ENCODE peak calls at places on chromosomes 1 and 21, in four cellular contexts. W is activated CD8-positive, alpha-beta T cell treated with anti-CD3 and anti-CD28 coated beads for 36 hours; G is OCI-LY7; U is cardiac fibroblast. T is an unnamed sample.

GRCh38 chr1:70992521-70992920 is 55.1 kb downstream of the PTGER3 start:
- DNase-seq in W (no peak), G (peak; percentile 87), U (no peak), T (no peak)

GRCh38 chr1:162175393-162175792 is 105.9 kb downstream of the NOS1AP start:
- DNase-seq in W (no peak), G (no peak), U (no peak), T (no peak)

GRCh38 chr1:239987103-239987745 is 104.5 kb upstream of the FMN2 start:
- DNase-seq in W (peak; percentile 63), G (peak; percentile 35), U (peak; percentile 73), T (no peak)

GRCh38 chr1:107496002-107496401 is 355.2 kb downstream of the NTNG1 start:
- DNase-seq in W (no peak), G (no peak), U (no peak), T (no peak)

GRCh38 chr1:17887646-17888395 is 132.7 kb downstream of the ACTL8 start:
- DNase-seq in W (no peak), G (no peak), U (no peak), T (peak; percentile 34)

GRCh38 chr1:77347646-77348045 is 65.8 kb downstream of the AK5 start:
- DNase-seq in W (peak; percentile 42), G (no peak), U (peak; percentile 98), T (no peak)

GRCh38 chr1:62800825-62801306 is 16.9 kb downstream of the ATG4C start:
- DNase-seq in W (no peak), G (peak; percentile 90), U (no peak), T (no peak)

GRCh38 chr1:197632651-197633050 is 142.6 kb downstream of the DENND1B start:
- DNase-seq in W (no peak), G (peak; percentile 56), U (no peak), T (no peak)

GRCh38 chr21:39033878-39034589 is 149.2 kb downstream of the PSMG1 start:
- DNase-seq in W (peak; percentile 13), G (no peak), U (peak; percentile 53), T (no peak)

GRCh38 chr1:59568158-59568935 is 246.4 kb upstream of the HOOK1 start:
- DNase-seq in W (no peak), G (no peak), U (peak; percentile 22), T (no peak)

GRCh38 chr1:226355679-226356583 is 47.0 kb upstream of the LIN9 start:
- DNase-seq in W (no peak), G (peak; percentile 96), U (no peak), T (no peak)

GRCh38 chr1:228015276-228016180 is 8.7 kb downstream of the WNT3A start:
- DNase-seq in W (no peak), G (no peak), U (peak; percentile 74), T (no peak)

GRCh38 chr1:11178021-11179015 is 10.8 kb upstream of the ANGPTL7 start:
- DNase-seq in W (no peak), G (no peak), U (no peak), T (no peak)

GRCh38 chr1:43521078-43521477 is 9.6 kb upstream of the PTPRF start:
- DNase-seq in W (no peak), G (no peak), U (no peak), T (no peak)

GRCh38 chr1:1954831-1955441 is 35.9 kb upstream of the TMEM52 start:
- DNase-seq in W (peak; percentile 20), G (no peak), U (no peak), T (no peak)

GRCh38 chr1:53637726-53638640 is 101.0 kb downstream of the GLIS1 start:
- DNase-seq in W (no peak), G (no peak), U (no peak), T (peak; percentile 26)

GRCh38 chr21:43657355-43658093 is 1.8 kb downstream of the HSF2BP start:
- DNase-seq in W (peak; percentile 10), G (no peak), U (no peak), T (no peak)

GRCh38 chr1:185446131-185446530 is 129.1 kb upstream of the IVNS1ABP start:
- DNase-seq in W (no peak), G (no peak), U (no peak), T (no peak)

GRCh38 chr1:213622365-213623087 is 365.2 kb upstream of the PROX1 start:
- DNase-seq in W (peak; percentile 40), G (no peak), U (no peak), T (no peak)

GRCh38 chr1:112359961-112360767 is 35.9 kb upstream of the CTTNBP2NL start:
- DNase-seq in W (no peak), G (no peak), U (peak; percentile 89), T (no peak)

GRCh38 chr1:196152086-196152485 is 456.2 kb downstream of the KCNT2 start:
- DNase-seq in W (no peak), G (no peak), U (no peak), T (no peak)

GRCh38 chr1:12595839-12596821 is 21.9 kb downstream of the DHRS3 start:
- DNase-seq in W (peak; percentile 70), G (no peak), U (peak; percentile 97), T (peak; percentile 84)

GRCh38 chr21:34567574-34567973 is 47.3 kb downstream of the RCAN1 start:
- DNase-seq in W (no peak), G (no peak), U (no peak), T (no peak)

GRCh38 chr1:90400121-90400520 is 317.0 kb downstream of the BARHL2 start:
- DNase-seq in W (no peak), G (no peak), U (peak; percentile 18), T (no peak)

GRCh38 chr1:26531651-26532131 is 2.1 kb downstream of the RPS6KA1 start:
- DNase-seq in W (no peak), G (no peak), U (no peak), T (no peak)

GRCh38 chr1:67213164-67213563 is 46.9 kb downstream of the IL23R start:
- DNase-seq in W (no peak), G (peak; percentile 55), U (peak; percentile 31), T (no peak)

GRCh38 chr1:46615735-46616134 is 876 bp downstream of the MOB3C start:
- DNase-seq in W (peak; percentile 48), G (peak; percentile 10), U (no peak), T (no peak)

GRCh38 chr1:6466023-6466422 is at the start of gene TNFRSF25:
- DNase-seq in W (peak; percentile 57), G (no peak), U (no peak), T (no peak)

GRCh38 chr1:55250399-55251075 is 35.4 kb upstream of the USP24 start:
- DNase-seq in W (no peak), G (no peak), U (no peak), T (no peak)

GRCh38 chr1:228360533-228361313 is 45.9 kb downstream of the TRIM11 start:
- DNase-seq in W (no peak), G (no peak), U (no peak), T (no peak)

GRCh38 chr1:156752843-156753486 is 1.5 kb upstream of the HDGF start:
- DNase-seq in W (no peak), G (peak; percentile 32), U (no peak), T (no peak)

GRCh38 chr1:156750191-156750931 is 1.1 kb downstream of the HDGF start:
- DNase-seq in W (peak; percentile 80), G (peak; percentile 66), U (peak; percentile 43), T (no peak)

GRCh38 chr1:156749429-156750118 is 1.9 kb downstream of the HDGF start:
- DNase-seq in W (no peak), G (no peak), U (no peak), T (no peak)

GRCh38 chr1:156751724-156752481 is 428 bp upstream of the HDGF start:
- DNase-seq in W (peak; percentile 97), G (peak; percentile 97), U (peak; percentile 95), T (peak; percentile 89)

GRCh38 chr1:156750932-156751723 is at the start of gene HDGF:
- DNase-seq in W (peak; percentile 57), G (peak; percentile 60), U (peak; percentile 37), T (peak; percentile 58)
- TF ChIP-seq CTCF in W (no peak), G (no peak), U (no peak), T (no peak)

GRCh38 chr1:187383366-187383765 is 554.6 kb downstream of the PLA2G4A start:
- DNase-seq in W (no peak), G (no peak), U (no peak), T (no peak)
- TF ChIP-seq CTCF in W (no peak), G (peak; percentile 29), U (no peak), T (no peak)

DNA sequence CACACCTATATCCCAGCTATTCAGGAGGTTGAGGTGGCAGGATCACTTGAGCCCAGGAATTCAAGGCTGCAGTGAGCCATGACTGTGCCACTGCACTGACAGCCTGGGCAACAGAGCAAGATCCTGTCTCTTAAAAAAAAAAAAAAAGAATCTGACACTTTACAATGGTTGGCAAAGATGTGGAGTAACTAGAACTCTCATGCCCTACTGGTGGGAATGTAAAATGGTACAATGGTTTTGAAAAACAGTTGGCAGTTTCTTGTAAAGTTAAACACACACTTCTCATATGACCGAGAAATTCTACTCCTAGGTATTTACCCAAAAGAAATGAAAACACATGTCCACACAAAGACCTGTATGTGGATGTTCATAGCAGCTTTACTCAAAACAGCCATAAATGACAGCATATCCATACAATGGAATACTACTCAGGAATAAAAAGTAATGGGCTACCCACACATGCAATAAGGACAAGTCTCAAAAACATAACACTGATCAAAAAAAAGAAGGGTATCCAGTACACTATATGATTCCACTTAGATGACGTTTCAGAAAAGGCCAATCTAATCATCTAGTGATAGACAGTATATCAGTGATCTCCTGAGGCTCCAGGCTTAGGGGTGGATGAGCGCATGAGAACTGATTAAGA is 58.1 kb downstream of the HLCS start:
- DNase-seq in W (no peak), G (no peak), U (peak; percentile 51), T (no peak)
- TF ChIP-seq CTCF in W (no peak), G (no peak), U (peak; percentile 16), T (peak; percentile 16)

DNA sequence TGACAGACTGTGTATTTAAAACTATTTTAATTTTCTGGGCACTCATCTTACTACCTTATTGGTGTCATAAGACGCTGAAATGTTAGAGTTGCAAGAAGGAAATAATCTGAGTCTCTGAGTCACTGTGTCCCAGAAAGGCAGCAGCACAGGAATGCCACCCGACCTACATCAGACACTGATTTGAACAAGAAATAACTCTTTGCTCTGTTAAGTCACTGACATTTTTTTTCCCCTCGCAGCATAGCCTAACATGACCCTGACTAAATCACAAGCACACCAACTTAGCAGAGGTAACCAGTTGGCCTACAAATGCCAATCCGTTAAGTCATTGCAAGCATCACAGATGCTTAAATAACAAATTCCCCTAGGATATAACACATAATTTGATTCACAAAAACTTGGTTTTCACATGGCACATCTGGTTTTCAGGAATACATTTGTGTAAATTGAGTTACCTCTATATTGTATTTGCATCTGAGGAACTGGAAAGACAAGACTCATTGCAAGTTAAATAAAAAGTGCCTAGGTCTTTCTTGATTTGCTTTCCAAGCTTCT is 349.1 kb downstream of the SEC16B start:
- DNase-seq in W (no peak), G (no peak), U (peak; percentile 33), T (no peak)
- TF ChIP-seq CTCF in W (no peak), G (no peak), U (no peak), T (no peak)

DNA sequence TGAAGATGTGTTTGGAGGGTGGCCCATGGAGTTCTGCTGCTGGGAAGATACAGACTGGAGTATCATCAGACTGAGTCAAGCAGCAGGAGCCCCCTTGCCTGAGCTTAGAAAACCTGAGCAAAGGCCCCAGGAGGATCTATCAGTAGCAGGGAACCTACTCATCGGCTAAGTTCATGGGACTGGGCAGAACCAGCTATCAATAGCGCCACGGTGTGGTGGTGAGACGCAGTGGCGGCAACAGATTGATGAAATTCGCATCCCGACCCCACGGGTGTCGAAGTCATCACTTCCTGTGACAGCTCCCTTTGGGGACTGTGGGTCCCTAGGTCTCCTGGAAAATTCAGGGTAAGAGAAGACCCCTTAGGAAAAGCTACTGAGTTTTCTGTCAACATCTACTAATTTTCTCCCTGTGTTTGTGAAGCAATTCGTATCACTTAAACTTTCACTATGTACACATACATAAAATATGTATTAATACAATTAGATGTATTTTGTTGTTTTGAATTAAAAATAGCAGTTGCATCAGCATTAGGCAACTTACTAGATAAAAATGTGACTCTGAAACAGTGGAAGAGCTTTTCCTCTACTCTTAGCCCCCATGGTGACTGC is 7.1 kb upstream of the CACNA1S start:
- DNase-seq in W (peak; percentile 76), G (peak; percentile 67), U (peak; percentile 56), T (no peak)
- TF ChIP-seq CTCF in W (peak; percentile 72), G (peak; percentile 92), U (peak; percentile 84), T (peak; percentile 50)